ENCODE peak calls at places on chromosomes 6 and 20, in ten cellular contexts. One of them, this sample, is unnamed.
A peak's percentile ranks its signal among the peaks of the same experiment; 100 is the strongest.

GRCh38 chr20:49323622-49324238 is 45.9 kb upstream of the ZNFX1 start:
- DNase-seq in H1: no peak
- DNase-seq in WTC11: no peak
- DNase-seq in A549: peak; percentile 47
- DNase-seq in HepG2: peak; percentile 52
- DNase-seq in endothelial cell of umbilical vein: peak; percentile 89
- DNase-seq in GM12878: no peak
- DNase-seq in HCT116: peak; percentile 34
- DNase-seq in K562: peak; percentile 72
- DNase-seq in SK-N-SH: peak; percentile 41
- DNase-seq in this sample: peak; percentile 70

GRCh38 chr6:1607557-1608221 is 2.0 kb upstream of the FOXC1 start:
- DNase-seq in endothelial cell of umbilical vein: peak; percentile 11
- DNase-seq in GM12878: no peak
- DNase-seq in SK-N-SH: no peak
- DNase-seq in H1: peak; percentile 75
- DNase-seq in HCT116: no peak
- DNase-seq in WTC11: peak; percentile 83
- DNase-seq in A549: no peak
- DNase-seq in K562: no peak
- DNase-seq in HepG2: peak; percentile 52
- DNase-seq in this sample: peak; percentile 67

GRCh38 chr20:36461600-36462439 is 79.5 kb upstream of the MYL9 start:
- DNase-seq in GM12878: no peak
- DNase-seq in SK-N-SH: peak; percentile 78
- DNase-seq in A549: peak; percentile 48
- DNase-seq in K562: peak; percentile 70
- DNase-seq in WTC11: peak; percentile 52
- DNase-seq in H1: no peak
- DNase-seq in endothelial cell of umbilical vein: peak; percentile 37
- DNase-seq in HepG2: no peak
- DNase-seq in HCT116: no peak
- DNase-seq in this sample: peak; percentile 72

GRCh38 chr20:63268671-63269439 is 3.8 kb upstream of the ARFGAP1 start:
- DNase-seq in HCT116: no peak
- DNase-seq in HepG2: peak; percentile 48
- DNase-seq in GM12878: no peak
- DNase-seq in SK-N-SH: no peak
- DNase-seq in WTC11: no peak
- DNase-seq in A549: no peak
- DNase-seq in H1: no peak
- DNase-seq in K562: no peak
- DNase-seq in endothelial cell of umbilical vein: no peak
- DNase-seq in this sample: no peak

GRCh38 chr6:159941286-159942113 is 27.4 kb upstream of the IGF2R start:
- DNase-seq in A549: peak; percentile 24
- DNase-seq in HepG2: peak; percentile 46
- DNase-seq in K562: peak; percentile 56
- DNase-seq in WTC11: no peak
- DNase-seq in GM12878: peak; percentile 55
- DNase-seq in HCT116: peak; percentile 12
- DNase-seq in SK-N-SH: peak; percentile 14
- DNase-seq in endothelial cell of umbilical vein: no peak
- DNase-seq in H1: no peak
- DNase-seq in this sample: peak; percentile 75

GRCh38 chr6:161292650-161293281 is 18.9 kb upstream of the AGPAT4 start:
- DNase-seq in SK-N-SH: no peak
- DNase-seq in H1: no peak
- DNase-seq in A549: no peak
- DNase-seq in HepG2: no peak
- DNase-seq in GM12878: no peak
- DNase-seq in K562: peak; percentile 46
- DNase-seq in HCT116: no peak
- DNase-seq in WTC11: no peak
- DNase-seq in endothelial cell of umbilical vein: no peak
- DNase-seq in this sample: no peak

GRCh38 chr6:74953708-74954107 is 252.1 kb downstream of the COL12A1 start:
- DNase-seq in H1: no peak
- DNase-seq in SK-N-SH: no peak
- DNase-seq in endothelial cell of umbilical vein: no peak
- DNase-seq in GM12878: no peak
- DNase-seq in HepG2: no peak
- DNase-seq in K562: no peak
- DNase-seq in A549: no peak
- DNase-seq in WTC11: no peak
- DNase-seq in HCT116: no peak
- DNase-seq in this sample: no peak

GRCh38 chr6:158649289-158650143 is at the start of gene SYTL3:
- DNase-seq in WTC11: no peak
- DNase-seq in HCT116: no peak
- DNase-seq in K562: no peak
- DNase-seq in endothelial cell of umbilical vein: peak; percentile 29
- DNase-seq in H1: no peak
- DNase-seq in GM12878: peak; percentile 95
- DNase-seq in SK-N-SH: no peak
- DNase-seq in A549: no peak
- DNase-seq in HepG2: no peak
- DNase-seq in this sample: peak; percentile 90

GRCh38 chr20:51860015-51860882 is 57.9 kb upstream of the SALL4 start:
- DNase-seq in WTC11: no peak
- DNase-seq in HCT116: no peak
- DNase-seq in H1: no peak
- DNase-seq in A549: peak; percentile 60
- DNase-seq in K562: no peak
- DNase-seq in endothelial cell of umbilical vein: peak; percentile 24
- DNase-seq in HepG2: no peak
- DNase-seq in GM12878: no peak
- DNase-seq in SK-N-SH: no peak
- DNase-seq in this sample: no peak

GRCh38 chr20:20549699-20550098 is 162.7 kb downstream of the RALGAPA2 start:
- DNase-seq in HCT116: peak; percentile 71
- DNase-seq in H1: no peak
- DNase-seq in K562: no peak
- DNase-seq in endothelial cell of umbilical vein: no peak
- DNase-seq in WTC11: no peak
- DNase-seq in SK-N-SH: no peak
- DNase-seq in GM12878: no peak
- DNase-seq in A549: peak; percentile 17
- DNase-seq in HepG2: peak; percentile 31
- DNase-seq in this sample: peak; percentile 33

GRCh38 chr6:170074907-170075306 is 216.0 kb downstream of the DLL1 start:
- DNase-seq in SK-N-SH: no peak
- DNase-seq in WTC11: no peak
- DNase-seq in HepG2: no peak
- DNase-seq in A549: no peak
- DNase-seq in endothelial cell of umbilical vein: no peak
- DNase-seq in K562: no peak
- DNase-seq in HCT116: no peak
- DNase-seq in GM12878: no peak
- DNase-seq in H1: no peak
- DNase-seq in this sample: no peak
- TF ChIP-seq MAX in SK-N-SH: no peak
- TF ChIP-seq MAX in WTC11: no peak
- TF ChIP-seq MAX in HepG2: no peak
- TF ChIP-seq MAX in A549: no peak
- TF ChIP-seq MAX in endothelial cell of umbilical vein: no peak
- TF ChIP-seq MAX in K562: no peak
- TF ChIP-seq MAX in HCT116: no peak
- TF ChIP-seq MAX in GM12878: no peak
- TF ChIP-seq MAX in H1: no peak
- TF ChIP-seq MAX in this sample: no peak

GRCh38 chr6:44129841-44130322 is 2.5 kb downstream of the TMEM63B start:
- DNase-seq in WTC11: no peak
- DNase-seq in A549: no peak
- DNase-seq in endothelial cell of umbilical vein: no peak
- DNase-seq in GM12878: no peak
- DNase-seq in H1: no peak
- DNase-seq in HCT116: no peak
- DNase-seq in SK-N-SH: no peak
- DNase-seq in HepG2: peak; percentile 47
- DNase-seq in K562: peak; percentile 96
- DNase-seq in this sample: no peak

GRCh38 chr6:44131880-44132279 is 4.5 kb downstream of the TMEM63B start:
- DNase-seq in K562: no peak
- DNase-seq in WTC11: peak; percentile 44
- DNase-seq in H1: no peak
- DNase-seq in GM12878: no peak
- DNase-seq in A549: no peak
- DNase-seq in endothelial cell of umbilical vein: no peak
- DNase-seq in SK-N-SH: no peak
- DNase-seq in HepG2: no peak
- DNase-seq in HCT116: no peak
- DNase-seq in this sample: no peak

GRCh38 chr6:44126320-44127149 is 717 bp downstream of the MRPL14 start:
- DNase-seq in WTC11: peak; percentile 63
- DNase-seq in GM12878: peak; percentile 40
- DNase-seq in H1: no peak
- DNase-seq in HepG2: peak; percentile 50
- DNase-seq in HCT116: no peak
- DNase-seq in A549: peak; percentile 22
- DNase-seq in endothelial cell of umbilical vein: peak; percentile 66
- DNase-seq in K562: peak; percentile 84
- DNase-seq in SK-N-SH: peak; percentile 30
- DNase-seq in this sample: peak; percentile 74

GRCh38 chr6:44127186-44128019 is at the start of the genes MRPL14 and TMEM63B:
- DNase-seq in WTC11: peak; percentile 80
- DNase-seq in GM12878: peak; percentile 52
- DNase-seq in H1: peak; percentile 59
- DNase-seq in SK-N-SH: peak; percentile 100
- DNase-seq in endothelial cell of umbilical vein: peak; percentile 81
- DNase-seq in HepG2: peak; percentile 76
- DNase-seq in HCT116: peak; percentile 65
- DNase-seq in A549: peak; percentile 83
- DNase-seq in K562: peak; percentile 94
- DNase-seq in this sample: peak; percentile 90

DNA sequence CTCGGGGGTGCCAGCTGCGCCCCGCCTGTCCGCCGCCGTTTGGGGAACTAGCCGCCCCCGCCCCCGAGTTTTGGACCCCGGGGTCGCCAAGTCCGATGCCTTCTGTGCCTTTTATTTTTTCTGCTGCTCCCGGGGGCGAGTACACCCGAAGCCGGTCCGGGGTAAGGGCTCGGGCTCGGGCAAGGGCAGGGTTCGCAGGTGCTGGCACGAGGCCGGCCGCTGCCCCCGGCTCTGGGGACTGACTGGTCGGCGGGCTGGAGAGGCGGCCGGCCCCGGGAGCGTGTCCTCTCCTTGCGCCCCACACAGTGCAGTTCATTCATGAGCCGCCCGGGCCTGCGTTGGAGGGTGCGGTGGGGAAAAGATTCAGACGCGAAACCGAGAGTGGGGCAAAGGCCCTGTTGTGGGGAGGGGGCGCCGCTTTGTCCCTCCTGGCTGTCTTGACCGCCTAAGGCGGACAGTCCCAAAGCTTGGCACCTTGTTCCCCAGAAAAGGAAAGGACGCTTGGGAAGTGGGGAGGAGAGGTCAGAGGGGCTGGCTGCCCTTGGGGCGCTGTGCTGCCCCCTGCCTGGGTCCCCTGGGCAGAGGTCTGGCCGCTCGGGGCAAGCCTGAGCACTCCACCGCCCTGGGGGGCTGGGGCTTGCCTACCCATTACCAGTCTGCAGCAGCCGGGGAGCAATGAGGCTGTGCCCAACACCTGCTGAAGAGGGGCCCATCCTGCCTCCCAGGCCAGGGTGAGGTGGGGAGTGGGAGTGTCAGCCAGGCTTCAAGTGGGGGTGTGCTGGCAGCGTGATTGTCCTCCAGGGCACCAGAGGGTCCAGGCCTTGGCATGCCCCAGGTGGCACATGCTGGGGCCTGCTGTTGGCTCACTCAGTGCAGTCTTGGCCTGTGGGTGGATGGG is 915 bp downstream of the TMEM63B start:
- DNase-seq in WTC11: peak; percentile 57
- DNase-seq in GM12878: no peak
- DNase-seq in HepG2: peak; percentile 35
- DNase-seq in H1: no peak
- DNase-seq in SK-N-SH: peak; percentile 82
- DNase-seq in endothelial cell of umbilical vein: peak; percentile 17
- DNase-seq in A549: no peak
- DNase-seq in K562: peak; percentile 76
- DNase-seq in HCT116: no peak
- DNase-seq in this sample: peak; percentile 64
- TF ChIP-seq MAX in WTC11: peak; percentile 45
- TF ChIP-seq MAX in GM12878: no peak
- TF ChIP-seq MAX in HepG2: peak; percentile 20
- TF ChIP-seq MAX in H1: peak; percentile 71
- TF ChIP-seq MAX in SK-N-SH: no peak
- TF ChIP-seq MAX in endothelial cell of umbilical vein: no peak
- TF ChIP-seq MAX in A549: no peak
- TF ChIP-seq MAX in K562: peak; percentile 51
- TF ChIP-seq MAX in HCT116: no peak
- TF ChIP-seq MAX in this sample: no peak

DNA sequence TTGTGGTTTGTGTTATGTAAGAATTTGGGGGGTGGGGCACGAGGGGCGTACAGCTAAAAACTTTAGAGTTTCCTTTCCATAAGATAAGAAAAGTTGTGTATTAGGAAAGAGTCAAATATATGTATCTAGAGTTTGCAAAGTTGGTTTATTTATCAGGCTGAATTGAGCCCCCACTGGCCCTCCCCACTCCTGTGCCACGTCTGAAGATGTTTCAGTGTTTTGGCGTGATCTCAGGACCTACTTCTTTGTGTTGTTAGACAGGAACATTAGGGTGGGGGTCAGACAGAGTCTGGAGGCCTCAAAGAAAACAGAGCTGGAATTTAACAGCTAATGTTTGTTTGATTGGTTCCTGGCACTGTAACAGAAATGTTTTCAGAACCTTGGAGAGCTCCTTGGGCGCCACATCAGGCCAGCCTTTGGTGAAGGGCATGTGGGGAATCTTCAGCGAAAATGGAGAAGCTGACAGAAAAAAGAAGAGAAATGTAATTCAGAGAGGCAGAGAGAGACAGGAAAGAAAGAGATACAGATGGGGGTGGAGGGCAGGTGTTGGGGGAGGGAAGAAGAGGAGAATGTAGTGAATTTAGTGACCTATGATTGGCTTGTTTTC is 674 bp downstream of the NRSN1 start:
- DNase-seq in endothelial cell of umbilical vein: peak; percentile 12
- DNase-seq in A549: peak; percentile 19
- DNase-seq in HCT116: peak; percentile 7
- DNase-seq in HepG2: peak; percentile 85
- DNase-seq in K562: peak; percentile 51
- DNase-seq in WTC11: peak; percentile 77
- DNase-seq in GM12878: no peak
- DNase-seq in H1: peak; percentile 25
- DNase-seq in SK-N-SH: peak; percentile 25
- DNase-seq in this sample: peak; percentile 69
- TF ChIP-seq MAX in endothelial cell of umbilical vein: no peak
- TF ChIP-seq MAX in A549: no peak
- TF ChIP-seq MAX in HCT116: no peak
- TF ChIP-seq MAX in HepG2: peak; percentile 71
- TF ChIP-seq MAX in K562: no peak
- TF ChIP-seq MAX in WTC11: peak; percentile 54
- TF ChIP-seq MAX in GM12878: no peak
- TF ChIP-seq MAX in H1: peak; percentile 42
- TF ChIP-seq MAX in SK-N-SH: no peak
- TF ChIP-seq MAX in this sample: no peak

DNA sequence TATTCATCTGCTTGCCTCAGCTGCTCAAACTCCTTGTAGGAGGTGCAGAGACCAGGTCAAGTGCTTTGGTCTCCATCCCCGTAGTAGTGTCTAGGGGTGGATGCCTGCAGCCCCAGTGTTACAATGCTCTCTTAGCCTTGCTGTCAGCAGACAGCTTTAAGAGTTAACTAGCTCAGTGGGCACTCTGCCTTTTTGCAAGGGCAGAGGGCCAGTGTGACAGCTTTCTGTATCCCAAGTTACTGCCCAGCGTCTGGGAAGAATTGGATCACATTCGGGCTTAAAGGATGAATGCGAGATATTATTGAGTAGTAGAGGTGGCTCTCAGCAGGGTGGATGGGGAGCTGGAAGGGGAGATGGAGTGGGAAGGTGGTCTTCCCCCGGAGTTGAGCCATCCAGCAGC is 339.9 kb upstream of the RNF217 start:
- DNase-seq in K562: no peak
- DNase-seq in A549: no peak
- DNase-seq in endothelial cell of umbilical vein: no peak
- DNase-seq in HCT116: no peak
- DNase-seq in HepG2: no peak
- DNase-seq in H1: no peak
- DNase-seq in SK-N-SH: no peak
- DNase-seq in GM12878: no peak
- DNase-seq in WTC11: no peak
- DNase-seq in this sample: no peak
- TF ChIP-seq MAX in K562: no peak
- TF ChIP-seq MAX in A549: no peak
- TF ChIP-seq MAX in endothelial cell of umbilical vein: no peak
- TF ChIP-seq MAX in HCT116: no peak
- TF ChIP-seq MAX in HepG2: no peak
- TF ChIP-seq MAX in H1: no peak
- TF ChIP-seq MAX in SK-N-SH: no peak
- TF ChIP-seq MAX in GM12878: no peak
- TF ChIP-seq MAX in WTC11: no peak
- TF ChIP-seq MAX in this sample: no peak